ENCODE peak calls at places on chromosome 16, in eight cellular contexts. One of them, this sample, is unnamed.

GRCh38 chr16:27179500-27180072 is 23.7 kb upstream of the KDM8 start:
- DNase-seq in CD4-positive, alpha-beta memory T cell: peak; percentile 85
- DNase-seq in suprapubic skin: peak; percentile 92
- DNase-seq in SK-N-SH: peak; percentile 77
- DNase-seq in esophagus squamous epithelium: peak; percentile 15
- DNase-seq in naive thymus-derived CD4-positive, alpha-beta T cell: peak; percentile 80
- DNase-seq in small intestine: peak; percentile 85
- DNase-seq in A549: peak; percentile 58
- DNase-seq in this sample: peak; percentile 96

GRCh38 chr16:11105038-11105903 is 150.7 kb downstream of the SOCS1 start:
- DNase-seq in CD4-positive, alpha-beta memory T cell: peak; percentile 30
- DNase-seq in suprapubic skin: no peak
- DNase-seq in SK-N-SH: peak; percentile 40
- DNase-seq in esophagus squamous epithelium: no peak
- DNase-seq in naive thymus-derived CD4-positive, alpha-beta T cell: no peak
- DNase-seq in small intestine: peak; percentile 73
- DNase-seq in A549: no peak
- DNase-seq in this sample: no peak

GRCh38 chr16:75219088-75219487 is 300 bp downstream of the CTRB1 start:
- DNase-seq in CD4-positive, alpha-beta memory T cell: no peak
- DNase-seq in suprapubic skin: no peak
- DNase-seq in SK-N-SH: no peak
- DNase-seq in esophagus squamous epithelium: no peak
- DNase-seq in naive thymus-derived CD4-positive, alpha-beta T cell: no peak
- DNase-seq in small intestine: no peak
- DNase-seq in A549: no peak
- DNase-seq in this sample: no peak

GRCh38 chr16:75301804-75302203 is 50.4 kb upstream of the BCAR1 start:
- DNase-seq in CD4-positive, alpha-beta memory T cell: no peak
- DNase-seq in suprapubic skin: no peak
- DNase-seq in SK-N-SH: no peak
- DNase-seq in esophagus squamous epithelium: no peak
- DNase-seq in naive thymus-derived CD4-positive, alpha-beta T cell: no peak
- DNase-seq in small intestine: no peak
- DNase-seq in A549: no peak
- DNase-seq in this sample: no peak

GRCh38 chr16:47538472-47538871 is 77.3 kb downstream of the PHKB start:
- DNase-seq in CD4-positive, alpha-beta memory T cell: no peak
- DNase-seq in suprapubic skin: no peak
- DNase-seq in SK-N-SH: no peak
- DNase-seq in esophagus squamous epithelium: no peak
- DNase-seq in naive thymus-derived CD4-positive, alpha-beta T cell: no peak
- DNase-seq in small intestine: no peak
- DNase-seq in A549: no peak
- DNase-seq in this sample: no peak

GRCh38 chr16:15701367-15701766 is 51.3 kb downstream of the NDE1 start:
- DNase-seq in CD4-positive, alpha-beta memory T cell: no peak
- DNase-seq in suprapubic skin: no peak
- DNase-seq in SK-N-SH: no peak
- DNase-seq in esophagus squamous epithelium: no peak
- DNase-seq in naive thymus-derived CD4-positive, alpha-beta T cell: no peak
- DNase-seq in small intestine: no peak
- DNase-seq in A549: no peak
- DNase-seq in this sample: no peak

GRCh38 chr16:86930663-86931062 is 352.3 kb downstream of the FOXL1 start:
- DNase-seq in CD4-positive, alpha-beta memory T cell: no peak
- DNase-seq in suprapubic skin: no peak
- DNase-seq in SK-N-SH: no peak
- DNase-seq in esophagus squamous epithelium: no peak
- DNase-seq in naive thymus-derived CD4-positive, alpha-beta T cell: no peak
- DNase-seq in small intestine: no peak
- DNase-seq in A549: no peak
- DNase-seq in this sample: no peak

GRCh38 chr16:56451753-56452689 is 667 bp downstream of the OGFOD1 start:
- DNase-seq in CD4-positive, alpha-beta memory T cell: peak; percentile 9
- DNase-seq in suprapubic skin: no peak
- DNase-seq in SK-N-SH: peak; percentile 44
- DNase-seq in esophagus squamous epithelium: no peak
- DNase-seq in naive thymus-derived CD4-positive, alpha-beta T cell: peak; percentile 1
- DNase-seq in small intestine: peak; percentile 62
- DNase-seq in A549: peak; percentile 35
- DNase-seq in this sample: peak; percentile 63

GRCh38 chr16:8931864-8932263 is 31.8 kb downstream of the USP7 start:
- DNase-seq in CD4-positive, alpha-beta memory T cell: peak; percentile 49
- DNase-seq in suprapubic skin: no peak
- DNase-seq in SK-N-SH: no peak
- DNase-seq in esophagus squamous epithelium: no peak
- DNase-seq in naive thymus-derived CD4-positive, alpha-beta T cell: peak; percentile 25
- DNase-seq in small intestine: peak; percentile 46
- DNase-seq in A549: no peak
- DNase-seq in this sample: peak; percentile 90

GRCh38 chr16:50699345-50700159 is 6.1 kb downstream of the NOD2 start:
- DNase-seq in CD4-positive, alpha-beta memory T cell: no peak
- DNase-seq in suprapubic skin: peak; percentile 72
- DNase-seq in SK-N-SH: no peak
- DNase-seq in esophagus squamous epithelium: no peak
- DNase-seq in naive thymus-derived CD4-positive, alpha-beta T cell: no peak
- DNase-seq in small intestine: no peak
- DNase-seq in A549: no peak
- DNase-seq in this sample: no peak

GRCh38 chr16:26963109-26963508 is 103.6 kb upstream of the C16orf82 start:
- DNase-seq in CD4-positive, alpha-beta memory T cell: peak; percentile 2
- DNase-seq in suprapubic skin: no peak
- DNase-seq in SK-N-SH: peak; percentile 27
- DNase-seq in esophagus squamous epithelium: no peak
- DNase-seq in naive thymus-derived CD4-positive, alpha-beta T cell: no peak
- DNase-seq in small intestine: peak; percentile 15
- DNase-seq in A549: no peak
- DNase-seq in this sample: peak; percentile 88

GRCh38 chr16:88303890-88304819 is 78.6 kb upstream of the ZNF469 start:
- DNase-seq in CD4-positive, alpha-beta memory T cell: no peak
- DNase-seq in suprapubic skin: no peak
- DNase-seq in SK-N-SH: no peak
- DNase-seq in esophagus squamous epithelium: no peak
- DNase-seq in naive thymus-derived CD4-positive, alpha-beta T cell: no peak
- DNase-seq in small intestine: no peak
- DNase-seq in A549: peak; percentile 38
- DNase-seq in this sample: no peak

GRCh38 chr16:30342751-30343490 is 12.2 kb downstream of the CD2BP2 start:
- DNase-seq in CD4-positive, alpha-beta memory T cell: no peak
- DNase-seq in suprapubic skin: no peak
- DNase-seq in SK-N-SH: no peak
- DNase-seq in esophagus squamous epithelium: no peak
- DNase-seq in naive thymus-derived CD4-positive, alpha-beta T cell: no peak
- DNase-seq in small intestine: no peak
- DNase-seq in A549: no peak
- DNase-seq in this sample: no peak

GRCh38 chr16:24713379-24713778 is 16.1 kb upstream of the TNRC6A start:
- DNase-seq in CD4-positive, alpha-beta memory T cell: no peak
- DNase-seq in suprapubic skin: no peak
- DNase-seq in SK-N-SH: no peak
- DNase-seq in esophagus squamous epithelium: no peak
- DNase-seq in naive thymus-derived CD4-positive, alpha-beta T cell: no peak
- DNase-seq in small intestine: no peak
- DNase-seq in A549: no peak
- DNase-seq in this sample: no peak

GRCh38 chr16:55930036-55930435 is 54.9 kb upstream of the CES5A start:
- DNase-seq in CD4-positive, alpha-beta memory T cell: no peak
- DNase-seq in suprapubic skin: no peak
- DNase-seq in SK-N-SH: no peak
- DNase-seq in esophagus squamous epithelium: no peak
- DNase-seq in naive thymus-derived CD4-positive, alpha-beta T cell: no peak
- DNase-seq in small intestine: no peak
- DNase-seq in A549: no peak
- DNase-seq in this sample: no peak

GRCh38 chr16:48901712-48902374 is 291.9 kb upstream of the N4BP1 start:
- DNase-seq in CD4-positive, alpha-beta memory T cell: no peak
- DNase-seq in suprapubic skin: peak; percentile 24
- DNase-seq in SK-N-SH: peak; percentile 41
- DNase-seq in esophagus squamous epithelium: no peak
- DNase-seq in naive thymus-derived CD4-positive, alpha-beta T cell: no peak
- DNase-seq in small intestine: no peak
- DNase-seq in A549: no peak
- DNase-seq in this sample: no peak

GRCh38 chr16:48965391-48965790 is 316.2 kb downstream of the CBLN1 start:
- DNase-seq in CD4-positive, alpha-beta memory T cell: no peak
- DNase-seq in suprapubic skin: no peak
- DNase-seq in SK-N-SH: peak; percentile 59
- DNase-seq in esophagus squamous epithelium: no peak
- DNase-seq in naive thymus-derived CD4-positive, alpha-beta T cell: no peak
- DNase-seq in small intestine: no peak
- DNase-seq in A549: no peak
- DNase-seq in this sample: no peak

GRCh38 chr16:82181456-82182185 is 11.6 kb upstream of the MPHOSPH6 start:
- DNase-seq in CD4-positive, alpha-beta memory T cell: no peak
- DNase-seq in suprapubic skin: no peak
- DNase-seq in SK-N-SH: no peak
- DNase-seq in esophagus squamous epithelium: no peak
- DNase-seq in naive thymus-derived CD4-positive, alpha-beta T cell: no peak
- DNase-seq in small intestine: peak; percentile 5
- DNase-seq in A549: no peak
- DNase-seq in this sample: no peak

GRCh38 chr16:5756969-5757368 is 659.4 kb upstream of the EEF2KMT start:
- DNase-seq in CD4-positive, alpha-beta memory T cell: no peak
- DNase-seq in suprapubic skin: no peak
- DNase-seq in SK-N-SH: no peak
- DNase-seq in esophagus squamous epithelium: no peak
- DNase-seq in naive thymus-derived CD4-positive, alpha-beta T cell: no peak
- DNase-seq in small intestine: no peak
- DNase-seq in A549: no peak
- DNase-seq in this sample: peak; percentile 66

DNA sequence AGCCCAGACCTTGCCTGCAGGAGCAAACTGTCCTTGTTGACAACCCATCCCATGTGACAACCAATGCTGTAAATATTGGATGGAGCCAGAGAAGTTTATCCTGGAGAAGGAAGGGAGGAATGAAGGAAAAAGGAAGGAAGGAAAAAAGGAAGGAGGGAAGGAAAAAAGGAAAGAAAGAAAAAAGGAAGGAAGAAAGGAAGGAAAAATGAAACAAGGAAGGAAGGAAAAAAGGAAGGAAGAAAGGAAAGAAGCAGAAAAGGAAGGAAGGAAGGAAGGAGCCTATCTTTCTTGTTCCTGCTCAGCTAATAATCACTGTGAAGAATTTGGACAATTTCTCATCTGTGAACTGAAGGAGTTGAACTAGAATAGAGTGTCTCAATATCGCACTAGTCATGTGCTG is 56.1 kb downstream of the ACSM2B start:
- DNase-seq in CD4-positive, alpha-beta memory T cell: no peak
- DNase-seq in suprapubic skin: no peak
- DNase-seq in SK-N-SH: no peak
- DNase-seq in esophagus squamous epithelium: no peak
- DNase-seq in naive thymus-derived CD4-positive, alpha-beta T cell: no peak
- DNase-seq in small intestine: no peak
- DNase-seq in A549: no peak
- DNase-seq in this sample: no peak
- H3K9me3 ChIP-seq in CD4-positive, alpha-beta memory T cell: no peaks in the 10 kb centered on the region
- H3K9me3 ChIP-seq in suprapubic skin: no peaks in the 10 kb centered on the region
- H3K9me3 ChIP-seq in SK-N-SH: no peaks in the 10 kb centered on the region
- H3K9me3 ChIP-seq in esophagus squamous epithelium: no peaks in the 10 kb centered on the region
- H3K9me3 ChIP-seq in naive thymus-derived CD4-positive, alpha-beta T cell: no peaks in the 10 kb centered on the region
- H3K9me3 ChIP-seq in small intestine: no peaks in the 10 kb centered on the region
- H3K9me3 ChIP-seq in A549: no peaks in the 10 kb centered on the region
- H3K9me3 ChIP-seq in this sample: peaks cover 8% of the 10 kb centered on the region

DNA sequence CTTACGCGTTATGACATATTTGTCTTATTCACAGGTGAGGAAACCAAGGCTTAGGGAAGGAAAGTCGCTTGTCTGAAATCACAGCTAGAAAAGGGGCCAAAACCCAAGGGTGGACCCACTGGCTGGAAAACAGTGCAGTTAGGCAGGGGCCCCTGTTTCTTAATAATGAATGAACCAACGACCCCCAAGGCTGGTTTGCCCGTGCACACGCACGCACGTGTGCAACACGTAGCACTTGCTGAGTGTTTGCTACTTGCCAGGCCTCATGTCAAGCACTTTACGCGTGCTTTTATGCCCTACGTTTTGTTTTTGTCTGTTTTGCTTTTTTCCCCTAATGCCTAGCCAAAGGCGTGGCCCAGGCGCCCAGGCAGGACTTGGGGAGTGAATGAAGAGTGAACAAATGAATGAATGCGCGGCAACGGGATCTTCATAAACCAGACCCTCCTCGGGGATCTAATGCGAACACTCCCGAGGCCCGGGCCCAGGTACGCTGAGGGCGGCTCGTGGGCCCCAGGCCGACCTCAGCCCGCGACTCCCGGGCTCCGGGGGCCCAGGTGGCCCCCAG is 571 bp upstream of the USP10 start:
- DNase-seq in CD4-positive, alpha-beta memory T cell: no peak
- DNase-seq in suprapubic skin: no peak
- DNase-seq in SK-N-SH: no peak
- DNase-seq in esophagus squamous epithelium: no peak
- DNase-seq in naive thymus-derived CD4-positive, alpha-beta T cell: no peak
- DNase-seq in small intestine: peak; percentile 27
- DNase-seq in A549: peak; percentile 21
- DNase-seq in this sample: no peak
- H3K27ac ChIP-seq in CD4-positive, alpha-beta memory T cell: peak overlapping the region; percentile 92
- H3K27ac ChIP-seq in suprapubic skin: peak overlapping the region; percentile 26
- H3K27ac ChIP-seq in SK-N-SH: peak overlapping the region; percentile 56
- H3K27ac ChIP-seq in esophagus squamous epithelium: peak overlapping the region; percentile 92
- H3K27ac ChIP-seq in naive thymus-derived CD4-positive, alpha-beta T cell: peak overlapping the region; percentile 87
- H3K27ac ChIP-seq in small intestine: no peak overlapping the region
- H3K27ac ChIP-seq in A549: peak overlapping the region; percentile 95
- H3K27ac ChIP-seq in this sample: no peak overlapping the region

GRCh38 chr16:68564367-68564985 is 25.4 kb downstream of the ZFP90 start:
- DNase-seq in CD4-positive, alpha-beta memory T cell: no peak
- DNase-seq in suprapubic skin: no peak
- DNase-seq in SK-N-SH: no peak
- DNase-seq in esophagus squamous epithelium: no peak
- DNase-seq in naive thymus-derived CD4-positive, alpha-beta T cell: no peak
- DNase-seq in small intestine: no peak
- DNase-seq in A549: no peak
- DNase-seq in this sample: no peak
- H3K9me3 ChIP-seq in CD4-positive, alpha-beta memory T cell: peaks cover 27% of the 10 kb centered on the region
- H3K9me3 ChIP-seq in suprapubic skin: peaks cover 61% of the 10 kb centered on the region
- H3K9me3 ChIP-seq in SK-N-SH: peaks cover 61% of the 10 kb centered on the region
- H3K9me3 ChIP-seq in esophagus squamous epithelium: peaks cover 100% of the 10 kb centered on the region
- H3K9me3 ChIP-seq in naive thymus-derived CD4-positive, alpha-beta T cell: peaks cover 43% of the 10 kb centered on the region
- H3K9me3 ChIP-seq in small intestine: peaks cover 3% of the 10 kb centered on the region
- H3K9me3 ChIP-seq in A549: peaks cover 99% of the 10 kb centered on the region
- H3K9me3 ChIP-seq in this sample: peaks cover 100% of the 10 kb centered on the region

DNA sequence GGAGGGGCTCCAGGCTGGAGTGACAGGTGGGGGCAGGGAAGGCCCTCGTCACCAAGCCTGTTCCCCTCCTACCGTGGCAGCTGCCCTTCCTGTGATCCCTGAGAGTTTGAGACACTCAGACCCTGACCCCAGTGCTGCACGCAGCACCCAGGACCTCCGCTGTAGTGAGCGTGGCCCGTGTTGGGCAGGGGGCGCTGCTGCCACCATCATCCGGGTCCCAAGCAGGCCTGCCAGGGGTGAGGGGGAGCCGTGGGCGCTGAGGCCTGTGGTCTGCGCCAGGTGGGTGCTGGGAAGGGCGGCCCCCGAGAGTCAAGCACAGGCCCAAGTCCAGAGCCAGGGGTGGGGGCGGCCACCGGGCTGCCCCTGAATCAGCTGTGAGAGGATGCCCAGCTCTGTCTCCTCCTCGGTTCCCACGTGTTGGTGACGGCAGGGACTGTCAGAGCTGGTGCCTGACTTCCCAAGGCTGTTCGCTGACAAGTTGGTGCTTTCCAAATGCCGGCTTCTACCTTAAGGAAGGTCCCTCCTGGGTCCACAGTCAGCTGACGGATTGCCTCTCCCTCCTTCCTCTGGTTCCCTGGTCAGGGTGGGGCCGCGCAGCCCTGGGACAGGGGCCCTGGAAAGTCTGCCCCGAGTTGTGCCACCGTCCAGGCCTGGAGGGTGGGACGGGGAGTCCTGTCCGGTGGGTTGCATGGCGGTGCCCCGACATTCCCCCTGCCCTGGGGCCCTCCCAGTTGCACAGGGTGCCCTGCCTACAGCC is 31.1 kb downstream of the TPSG1 start:
- DNase-seq in CD4-positive, alpha-beta memory T cell: no peak
- DNase-seq in suprapubic skin: no peak
- DNase-seq in SK-N-SH: no peak
- DNase-seq in esophagus squamous epithelium: no peak
- DNase-seq in naive thymus-derived CD4-positive, alpha-beta T cell: no peak
- DNase-seq in small intestine: no peak
- DNase-seq in A549: no peak
- DNase-seq in this sample: peak; percentile 69
- H3K27ac ChIP-seq in CD4-positive, alpha-beta memory T cell: no peak overlapping the region
- H3K27ac ChIP-seq in suprapubic skin: no peak overlapping the region
- H3K27ac ChIP-seq in SK-N-SH: no peak overlapping the region
- H3K27ac ChIP-seq in esophagus squamous epithelium: peak overlapping the region; percentile 72
- H3K27ac ChIP-seq in naive thymus-derived CD4-positive, alpha-beta T cell: no peak overlapping the region
- H3K27ac ChIP-seq in small intestine: no peak overlapping the region
- H3K27ac ChIP-seq in A549: no peak overlapping the region
- H3K27ac ChIP-seq in this sample: no peak overlapping the region